ENCODE peak calls at places on chromosome 1, in nine cellular contexts. I, S, K, B, P, E, O, J and V are unnamed samples.

GRCh38 chr1:154351363-154352068 is 26.2 kb downstream of the ATP8B2 start:
- DNase-seq in I (no peak), S (no peak), K (peak; percentile 81), B (no peak), P (peak; percentile 19), E (no peak), O (peak; percentile 65), J (no peak), V (no peak)

GRCh38 chr1:31800677-31800967 is 15.2 kb downstream of the SPOCD1 start:
- DNase-seq in I (no peak), S (no peak), K (no peak), B (no peak), P (no peak), E (no peak), O (no peak), J (no peak), V (no peak)

GRCh38 chr1:64948216-64948615 is 18.1 kb downstream of the JAK1 start:
- DNase-seq in I (no peak), S (no peak), K (no peak), B (no peak), P (no peak), E (no peak), O (no peak), J (no peak), V (no peak)

GRCh38 chr1:174785506-174785905 is 214.2 kb upstream of the CACYBP start:
- DNase-seq in I (no peak), S (no peak), K (no peak), B (no peak), P (no peak), E (no peak), O (no peak), J (no peak), V (no peak)

GRCh38 chr1:30908886-30909777 is 574 bp upstream of the SDC3 start:
- DNase-seq in I (no peak), S (peak; percentile 67), K (no peak), B (no peak), P (no peak), E (no peak), O (no peak), J (no peak), V (no peak)

GRCh38 chr1:193058529-193059281 is 455 bp downstream of the UCHL5 start:
- DNase-seq in I (no peak), S (peak; percentile 81), K (peak; percentile 38), B (peak; percentile 68), P (peak; percentile 61), E (no peak), O (peak; percentile 58), J (peak; percentile 62), V (peak; percentile 76)

GRCh38 chr1:56357931-56358783 is 221.2 kb downstream of the PLPP3 start:
- DNase-seq in I (no peak), S (no peak), K (no peak), B (no peak), P (no peak), E (no peak), O (no peak), J (no peak), V (no peak)

GRCh38 chr1:113579256-113580018 is 179.8 kb downstream of the PHTF1 start:
- DNase-seq in I (no peak), S (no peak), K (no peak), B (no peak), P (no peak), E (no peak), O (no peak), J (no peak), V (no peak)

GRCh38 chr1:41799723-41800122 is 119.0 kb downstream of the HIVEP3 start:
- DNase-seq in I (no peak), S (no peak), K (no peak), B (peak; percentile 59), P (no peak), E (no peak), O (no peak), J (no peak), V (no peak)

GRCh38 chr1:25223471-25223870 is 8.8 kb downstream of the SYF2 start:
- DNase-seq in I (no peak), S (no peak), K (no peak), B (peak; percentile 47), P (no peak), E (no peak), O (no peak), J (peak; percentile 60), V (no peak)

GRCh38 chr1:203083463-203083921 is 2.3 kb downstream of the MYOG start:
- DNase-seq in I (no peak), S (no peak), K (no peak), B (no peak), P (no peak), E (no peak), O (no peak), J (no peak), V (no peak)

GRCh38 chr1:216293673-216294072 is 129.6 kb downstream of the USH2A start:
- DNase-seq in I (no peak), S (no peak), K (no peak), B (peak; percentile 65), P (no peak), E (peak; percentile 55), O (no peak), J (peak; percentile 73), V (no peak)

GRCh38 chr1:14768589-14769304 is 170.3 kb downstream of the KAZN start:
- DNase-seq in I (no peak), S (no peak), K (peak; percentile 22), B (no peak), P (no peak), E (no peak), O (no peak), J (no peak), V (no peak)

GRCh38 chr1:76048194-76048593 is 26.4 kb upstream of the ST6GALNAC3 start:
- DNase-seq in I (no peak), S (no peak), K (no peak), B (no peak), P (no peak), E (no peak), O (no peak), J (no peak), V (no peak)

GRCh38 chr1:109769335-109770078 is 5.8 kb upstream of the EPS8L3 start:
- DNase-seq in I (peak; percentile 3), S (peak; percentile 40), K (peak; percentile 4), B (peak; percentile 84), P (no peak), E (peak; percentile 81), O (no peak), J (peak; percentile 92), V (no peak)

GRCh38 chr1:229031491-229032341 is 239.2 kb upstream of the RAB4A start:
- DNase-seq in I (no peak), S (no peak), K (peak; percentile 31), B (no peak), P (no peak), E (no peak), O (no peak), J (no peak), V (no peak)

DNA sequence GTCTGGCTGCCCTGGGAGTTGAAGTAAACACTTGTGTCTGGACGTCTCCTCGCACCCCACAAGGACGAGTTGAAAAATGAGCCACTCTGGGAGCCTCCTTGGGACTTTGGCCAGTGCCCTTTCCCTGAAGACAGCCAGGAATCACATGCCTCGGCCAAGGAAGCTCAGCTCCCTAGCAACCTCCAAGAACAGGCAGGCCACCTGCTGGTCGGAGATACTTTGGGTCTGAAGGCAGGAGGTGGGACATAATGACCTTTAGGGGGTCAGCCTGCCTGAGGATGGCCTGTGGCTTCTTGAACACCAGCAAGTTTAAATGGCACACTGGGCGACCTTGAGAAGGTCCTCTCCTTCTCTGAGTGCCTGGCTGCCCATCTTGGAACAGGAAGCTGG is 165.8 kb upstream of the ZC3H12A start:
- DNase-seq in I (no peak), S (no peak), K (no peak), B (no peak), P (no peak), E (no peak), O (peak; percentile 30), J (no peak), V (no peak)
- H3K4me3 ChIP-seq in I (no peak overlapping the region), S (no peak overlapping the region), K (no peak overlapping the region), B (no peak overlapping the region), P (no peak overlapping the region), E (no peak overlapping the region), O (no peak overlapping the region), J (no peak overlapping the region), V (no peak overlapping the region)

GRCh38 chr1:54679706-54680105 is 36.0 kb upstream of the TTC4 start:
- DNase-seq in I (no peak), S (no peak), K (no peak), B (no peak), P (no peak), E (no peak), O (no peak), J (no peak), V (no peak)
- H3K4me3 ChIP-seq in I (no peak overlapping the region), S (no peak overlapping the region), K (no peak overlapping the region), B (no peak overlapping the region), P (no peak overlapping the region), E (no peak overlapping the region), O (no peak overlapping the region), J (no peak overlapping the region), V (no peak overlapping the region)

GRCh38 chr1:242523968-242524570 is 428 bp downstream of the PLD5 start:
- DNase-seq in I (no peak), S (peak; percentile 72), K (peak; percentile 13), B (peak; percentile 77), P (no peak), E (no peak), O (peak; percentile 77), J (no peak), V (no peak)

GRCh38 chr1:242523282-242523967 is 1.1 kb downstream of the PLD5 start:
- DNase-seq in I (no peak), S (no peak), K (no peak), B (peak; percentile 34), P (no peak), E (no peak), O (no peak), J (no peak), V (no peak)

GRCh38 chr1:242525360-242525722 is 844 bp upstream of the PLD5 start:
- DNase-seq in I (no peak), S (no peak), K (no peak), B (no peak), P (no peak), E (no peak), O (no peak), J (no peak), V (no peak)

GRCh38 chr1:242525769-242526168 is 1.3 kb upstream of the PLD5 start:
- DNase-seq in I (no peak), S (no peak), K (no peak), B (no peak), P (no peak), E (no peak), O (no peak), J (no peak), V (no peak)

GRCh38 chr1:242524571-242525359 is at the start of gene PLD5:
- DNase-seq in I (no peak), S (peak; percentile 57), K (no peak), B (peak; percentile 42), P (no peak), E (no peak), O (peak; percentile 46), J (no peak), V (no peak)
- H3K4me3 ChIP-seq in I (peak within 1 kb of the TSS; percentile 18), S (peak within 1 kb of the TSS; percentile 32), K (no peak within 1 kb of the TSS), B (peak within 1 kb of the TSS; percentile 38), P (no peak within 1 kb of the TSS), E (peak within 1 kb of the TSS; percentile 29), O (peak within 1 kb of the TSS; percentile 58), J (no peak within 1 kb of the TSS), V (no peak within 1 kb of the TSS)

DNA sequence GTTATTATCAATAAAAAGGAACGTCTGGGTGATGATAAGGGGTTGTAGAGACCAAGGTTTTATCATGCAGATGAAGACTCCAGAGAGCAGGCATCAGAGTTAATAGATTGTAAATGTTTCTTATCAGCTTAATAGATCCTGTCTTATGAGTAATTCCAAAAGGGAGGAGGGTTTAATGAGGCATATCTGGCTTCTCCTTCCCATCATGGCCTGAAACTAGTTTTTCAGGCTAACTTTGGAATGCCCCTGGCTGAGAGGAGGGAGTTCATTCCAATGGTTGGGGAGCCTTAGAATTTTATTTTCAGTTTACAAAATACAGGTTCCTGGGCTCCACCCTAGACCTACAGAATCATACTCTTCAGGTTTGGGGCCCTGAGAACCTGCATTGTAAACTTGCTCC is 13.5 kb downstream of the PLA2G2D start:
- DNase-seq in I (no peak), S (no peak), K (no peak), B (no peak), P (no peak), E (no peak), O (no peak), J (no peak), V (no peak)
- H3K4me3 ChIP-seq in I (no peak overlapping the region), S (no peak overlapping the region), K (no peak overlapping the region), B (no peak overlapping the region), P (no peak overlapping the region), E (no peak overlapping the region), O (no peak overlapping the region), J (no peak overlapping the region), V (no peak overlapping the region)